ENCODE peak calls at places on chromosome 11, in eight cellular contexts. G, S, W, M, P, D, O and B are unnamed samples. For H3K9me3, the result is how much of the 10 kb centered on the place peaks cover.

GRCh38 chr11:57787920-57788716 is 26.5 kb downstream of the CTNND1 start:
- DNase-seq in G (peak), S (no peak), W (no peak), M (no peak), P (no peak), D (no peak), O (no peak), B (peak)

GRCh38 chr11:105799728-105800462 is 190.0 kb downstream of the GRIA4 start:
- DNase-seq in G (no peak), S (no peak), W (no peak), M (no peak), P (no peak), D (no peak), O (no peak), B (no peak)

GRCh38 chr11:122108192-122108799 is 7.7 kb downstream of the BLID start:
- DNase-seq in G (peak), S (peak), W (no peak), M (no peak), P (no peak), D (no peak), O (no peak), B (no peak)

GRCh38 chr11:353315-353857 is 15.9 kb upstream of the B4GALNT4 start:
- DNase-seq in G (peak), S (peak), W (peak), M (peak), P (no peak), D (peak), O (peak), B (no peak)

GRCh38 chr11:93648168-93648567 is 13.3 kb upstream of the CEP295 start:
- DNase-seq in G (no peak), S (peak), W (no peak), M (no peak), P (no peak), D (peak), O (no peak), B (no peak)

GRCh38 chr11:390175-390574 is 3.8 kb upstream of the PKP3 start:
- DNase-seq in G (peak), S (no peak), W (no peak), M (no peak), P (no peak), D (no peak), O (peak), B (no peak)

GRCh38 chr11:117942255-117942654 is 13.1 kb upstream of the TMPRSS13 start:
- DNase-seq in G (no peak), S (no peak), W (no peak), M (no peak), P (no peak), D (no peak), O (no peak), B (no peak)

GRCh38 chr11:77269484-77270123 is 31.9 kb downstream of the GDPD4 start:
- DNase-seq in G (no peak), S (no peak), W (no peak), M (no peak), P (no peak), D (peak), O (no peak), B (no peak)

GRCh38 chr11:60625262-60625661 is 74.2 kb upstream of the MS4A8 start:
- DNase-seq in G (peak), S (peak), W (no peak), M (no peak), P (no peak), D (peak), O (no peak), B (no peak)

GRCh38 chr11:125239585-125240331 is 75.2 kb downstream of the PKNOX2 start:
- DNase-seq in G (peak), S (no peak), W (no peak), M (no peak), P (no peak), D (no peak), O (no peak), B (no peak)

GRCh38 chr11:68412593-68413475 is 47.7 kb upstream of the PPP6R3 start:
- DNase-seq in G (no peak), S (no peak), W (peak), M (peak), P (no peak), D (peak), O (no peak), B (no peak)

GRCh38 chr11:71206186-71206585 is 46.2 kb downstream of the SHANK2 start:
- DNase-seq in G (no peak), S (peak), W (no peak), M (peak), P (no peak), D (no peak), O (peak), B (peak)

GRCh38 chr11:10856689-10857603 is 907 bp downstream of the ZBED5 start:
- DNase-seq in G (peak), S (peak), W (peak), M (peak), P (no peak), D (peak), O (peak), B (no peak)

GRCh38 chr11:92384316-92384715 is 159.7 kb downstream of the FAT3 start:
- DNase-seq in G (no peak), S (no peak), W (no peak), M (no peak), P (no peak), D (peak), O (no peak), B (no peak)

GRCh38 chr11:22582011-22582410 is 43.6 kb downstream of the FANCF start:
- DNase-seq in G (no peak), S (no peak), W (no peak), M (no peak), P (no peak), D (no peak), O (no peak), B (no peak)

GRCh38 chr11:44400431-44400830 is 90.5 kb upstream of the ALX4 start:
- DNase-seq in G (no peak), S (no peak), W (no peak), M (no peak), P (no peak), D (no peak), O (no peak), B (no peak)

GRCh38 chr11:623999-624704 is 603 bp downstream of the CDHR5 start:
- DNase-seq in G (peak), S (peak), W (no peak), M (peak), P (no peak), D (no peak), O (peak), B (no peak)

GRCh38 chr11:2933376-2934056 is 4.3 kb upstream of the PHLDA2 start:
- DNase-seq in G (peak), S (no peak), W (peak), M (peak), P (no peak), D (peak), O (peak), B (peak)

GRCh38 chr11:126879516-126879915 is 121.1 kb downstream of the KIRREL3 start:
- DNase-seq in G (no peak), S (no peak), W (no peak), M (no peak), P (no peak), D (no peak), O (no peak), B (no peak)

GRCh38 chr11:34788642-34789041 is 127.5 kb downstream of the APIP start:
- DNase-seq in G (no peak), S (no peak), W (no peak), M (no peak), P (no peak), D (no peak), O (no peak), B (no peak)

GRCh38 chr11:26949846-26950245 is 44.1 kb upstream of the FIBIN start:
- DNase-seq in G (no peak), S (no peak), W (no peak), M (no peak), P (no peak), D (peak), O (no peak), B (no peak)

GRCh38 chr11:9901931-9902330 is 238.1 kb downstream of the SWAP70 start:
- DNase-seq in G (no peak), S (peak), W (no peak), M (no peak), P (no peak), D (no peak), O (no peak), B (no peak)

GRCh38 chr11:110128161-110128560 is 35.0 kb downstream of the ZC3H12C start:
- DNase-seq in G (peak), S (no peak), W (no peak), M (no peak), P (no peak), D (peak), O (no peak), B (no peak)

GRCh38 chr11:76835928-76836612 is 24.6 kb upstream of the ACER3 start:
- DNase-seq in G (no peak), S (peak), W (peak), M (no peak), P (no peak), D (peak), O (peak), B (no peak)

GRCh38 chr11:1148752-1149180 is 9.0 kb upstream of the MUC5AC start:
- DNase-seq in G (no peak), S (peak), W (no peak), M (no peak), P (no peak), D (no peak), O (peak), B (peak)

GRCh38 chr11:16966633-16967346 is 47.4 kb downstream of the PLEKHA7 start:
- DNase-seq in G (no peak), S (peak), W (no peak), M (no peak), P (no peak), D (no peak), O (peak), B (no peak)

GRCh38 chr11:17719028-17719939 is at the start of gene MYOD1:
- DNase-seq in G (peak), S (no peak), W (no peak), M (no peak), P (no peak), D (peak), O (no peak), B (no peak)

GRCh38 chr11:108432783-108433182 is 34.5 kb downstream of the C11orf65 start:
- DNase-seq in G (no peak), S (no peak), W (no peak), M (no peak), P (no peak), D (peak), O (no peak), B (no peak)

GRCh38 chr11:73521621-73522020 is 76.3 kb downstream of the FAM168A start:
- DNase-seq in G (no peak), S (no peak), W (no peak), M (no peak), P (no peak), D (peak), O (no peak), B (no peak)

DNA sequence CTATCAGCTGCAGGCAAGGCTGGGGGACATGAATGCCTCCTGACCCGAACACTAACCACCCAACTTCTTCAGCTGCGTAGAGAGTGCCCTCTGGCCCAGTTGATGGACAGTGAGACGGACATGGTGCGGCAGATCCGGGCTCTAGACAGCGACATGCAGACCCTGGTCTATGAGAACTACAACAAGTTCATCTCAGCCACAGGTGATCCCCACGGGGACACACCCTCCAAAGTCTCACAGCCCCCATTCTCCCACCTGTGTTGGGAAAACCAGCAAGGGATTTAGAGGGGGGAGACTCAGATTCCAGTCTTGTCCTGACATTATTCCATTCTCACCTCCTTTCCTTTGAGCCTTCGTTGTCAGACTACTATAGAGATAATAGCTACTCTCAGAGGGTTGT is 912 bp downstream of the VPS51 start:
- DNase-seq in G (no peak), S (no peak), W (no peak), M (no peak), P (no peak), D (no peak), O (no peak), B (no peak)
- H3K27ac ChIP-seq in G (no peak), S (peak), W (peak), M (peak), P (peak), D (peak), O (peak), B (peak)

GRCh38 chr11:50214376-50214775 is 181.7 kb downstream of the OR4C45 start:
- DNase-seq in G (no peak), S (no peak), W (no peak), M (no peak), P (no peak), D (no peak), O (no peak), B (no peak)
- H3K9me3 ChIP-seq in G (half or more), S (under half), W (under half), M (under half), P (under half), D (under half), O (under half), B (under half)

DNA sequence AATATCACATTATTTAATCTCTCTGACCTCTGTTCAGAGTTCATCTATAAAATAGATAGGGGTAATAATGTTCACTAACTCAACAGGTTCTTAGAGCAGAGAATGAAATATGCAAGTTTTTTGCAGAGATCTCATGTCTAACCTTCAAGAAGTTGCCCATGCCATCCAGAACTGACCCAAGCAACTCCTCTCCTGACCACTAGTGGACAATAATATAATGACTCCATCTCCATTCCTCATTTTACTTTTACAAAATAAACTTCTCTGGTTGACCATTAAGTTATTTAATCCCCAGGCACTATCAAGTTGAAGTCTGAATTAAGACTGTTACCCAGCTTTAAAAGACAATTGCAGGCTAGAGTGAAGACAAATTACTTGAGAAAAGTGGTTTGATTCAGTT is 382.6 kb downstream of the KCNA4 start:
- DNase-seq in G (no peak), S (no peak), W (no peak), M (no peak), P (no peak), D (no peak), O (no peak), B (no peak)
- TF ChIP-seq CTCF in G (peak), S (peak), W (peak), M (no peak), P (no peak), D (no peak), O (no peak), B (no peak)

DNA sequence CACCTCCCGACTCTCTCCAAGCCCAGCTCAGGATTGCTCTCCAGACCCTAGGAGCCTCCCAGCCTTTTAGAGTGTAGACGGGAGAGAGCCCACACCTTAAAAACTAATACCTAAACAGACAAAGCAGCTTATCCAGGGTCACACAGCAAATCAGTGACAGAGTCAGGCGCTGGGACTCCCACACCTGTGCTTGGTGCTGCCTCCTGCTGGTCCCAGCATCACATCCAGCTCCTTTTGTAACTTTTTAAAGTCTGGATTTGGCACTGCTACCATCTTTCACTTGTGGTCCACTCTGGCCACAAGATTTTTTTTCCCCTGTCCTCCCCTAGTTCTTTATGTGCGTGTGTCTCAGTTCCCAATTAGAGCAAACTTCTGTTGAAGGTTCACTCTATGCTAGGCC is 4.7 kb downstream of the ANO1 start:
- DNase-seq in G (peak), S (no peak), W (no peak), M (no peak), P (no peak), D (no peak), O (no peak), B (peak)
- H3K27ac ChIP-seq in G (no peak), S (no peak), W (no peak), M (no peak), P (no peak), D (no peak), O (no peak), B (no peak)

GRCh38 chr11:65505434-65506315 is 6.8 kb downstream of the MALAT1 start:
- DNase-seq in G (peak), S (no peak), W (no peak), M (no peak), P (no peak), D (peak), O (no peak), B (no peak)

GRCh38 chr11:65504671-65505433 is 6.0 kb downstream of the MALAT1 start:
- DNase-seq in G (peak), S (no peak), W (no peak), M (no peak), P (no peak), D (peak), O (no peak), B (no peak)

GRCh38 chr11:65506770-65507485 is 8.1 kb downstream of the MALAT1 start:
- DNase-seq in G (peak), S (peak), W (peak), M (no peak), P (no peak), D (no peak), O (peak), B (no peak)

GRCh38 chr11:65503923-65504670 is 5.3 kb downstream of the MALAT1 start:
- DNase-seq in G (peak), S (peak), W (no peak), M (no peak), P (no peak), D (peak), O (no peak), B (no peak)

DNA sequence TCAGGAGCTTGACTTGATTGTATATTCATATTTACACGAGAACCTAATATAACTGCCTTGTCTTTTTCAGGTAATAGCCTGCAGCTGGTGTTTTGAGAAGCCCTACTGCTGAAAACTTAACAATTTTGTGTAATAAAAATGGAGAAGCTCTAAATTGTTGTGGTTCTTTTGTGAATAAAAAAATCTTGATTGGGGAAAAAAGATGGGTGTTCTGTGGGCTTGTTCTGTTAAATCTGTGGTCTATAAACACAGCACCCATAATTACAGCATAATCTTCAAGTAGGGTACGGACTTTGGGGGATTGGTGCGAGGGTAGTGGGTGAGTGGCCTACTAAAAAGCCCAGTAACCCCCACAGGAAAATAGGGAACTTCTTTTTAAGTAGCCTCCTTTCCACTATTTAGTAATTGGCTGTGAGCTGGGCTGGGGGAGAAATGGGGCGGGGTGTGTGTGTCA is 7.5 kb downstream of the MALAT1 start:
- DNase-seq in G (no peak), S (no peak), W (no peak), M (no peak), P (no peak), D (no peak), O (no peak), B (no peak)
- H3K9me3 ChIP-seq in G (under half), S (under half), W (under half), M (under half), P (under half), D (under half), O (under half), B (under half)

GRCh38 chr11:79440451-79441158 is at the start of gene TENM4:
- DNase-seq in G (peak), S (peak), W (peak), M (no peak), P (no peak), D (peak), O (peak), B (peak)
- TF ChIP-seq CTCF in G (peak), S (peak), W (peak), M (no peak), P (peak), D (no peak), O (no peak), B (no peak)

GRCh38 chr11:64238076-64238475 is 2.8 kb upstream of the FKBP2 start:
- DNase-seq in G (no peak), S (no peak), W (no peak), M (no peak), P (no peak), D (no peak), O (peak), B (no peak)

GRCh38 chr11:64234840-64235379 is 526 bp downstream of the VEGFB start:
- DNase-seq in G (peak), S (peak), W (peak), M (no peak), P (no peak), D (no peak), O (peak), B (peak)

GRCh38 chr11:64233913-64234839 is at the start of gene VEGFB:
- DNase-seq in G (peak), S (peak), W (peak), M (peak), P (no peak), D (peak), O (peak), B (peak)

GRCh38 chr11:64237484-64237951 is 3.1 kb downstream of the VEGFB start:
- DNase-seq in G (no peak), S (peak), W (no peak), M (peak), P (no peak), D (no peak), O (peak), B (peak)

DNA sequence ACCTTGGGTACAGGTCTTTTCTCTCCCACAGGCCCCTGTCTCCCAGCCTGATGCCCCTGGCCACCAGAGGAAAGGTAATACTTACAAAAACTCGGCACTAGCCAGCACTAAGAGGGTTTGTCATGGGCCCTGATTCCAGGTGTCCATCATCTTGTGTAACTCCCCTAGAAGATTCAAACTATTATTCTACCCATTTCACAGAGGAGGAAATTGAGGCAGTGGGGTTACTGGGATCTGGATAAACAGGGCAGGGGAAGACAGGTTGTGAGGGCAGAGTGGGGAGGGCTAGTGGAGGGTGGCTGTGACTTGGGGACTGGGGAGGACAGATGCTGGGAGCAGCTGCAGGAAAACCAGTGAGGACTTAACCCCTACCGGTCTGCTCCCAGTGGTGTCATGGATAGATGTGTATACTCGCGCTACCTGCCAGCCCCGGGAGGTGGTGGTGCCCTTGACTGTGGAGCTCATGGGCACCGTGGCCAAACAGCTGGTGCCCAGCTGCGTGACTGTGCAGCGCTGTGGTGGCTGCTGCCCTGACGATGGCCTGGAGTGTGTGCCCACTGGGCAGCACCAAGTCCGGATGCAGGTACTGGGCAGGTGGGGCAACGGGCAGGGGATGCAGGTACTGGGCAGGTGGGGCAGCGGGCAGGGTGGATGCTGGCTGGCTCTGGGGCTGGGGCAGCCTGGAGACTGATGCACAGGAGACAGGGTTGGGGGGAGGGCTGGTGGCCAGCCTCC is 1.2 kb downstream of the VEGFB start:
- DNase-seq in G (no peak), S (no peak), W (no peak), M (peak), P (no peak), D (no peak), O (peak), B (no peak)
- H3K27ac ChIP-seq in G (no peak), S (no peak), W (peak), M (no peak), P (peak), D (no peak), O (peak), B (peak)

DNA sequence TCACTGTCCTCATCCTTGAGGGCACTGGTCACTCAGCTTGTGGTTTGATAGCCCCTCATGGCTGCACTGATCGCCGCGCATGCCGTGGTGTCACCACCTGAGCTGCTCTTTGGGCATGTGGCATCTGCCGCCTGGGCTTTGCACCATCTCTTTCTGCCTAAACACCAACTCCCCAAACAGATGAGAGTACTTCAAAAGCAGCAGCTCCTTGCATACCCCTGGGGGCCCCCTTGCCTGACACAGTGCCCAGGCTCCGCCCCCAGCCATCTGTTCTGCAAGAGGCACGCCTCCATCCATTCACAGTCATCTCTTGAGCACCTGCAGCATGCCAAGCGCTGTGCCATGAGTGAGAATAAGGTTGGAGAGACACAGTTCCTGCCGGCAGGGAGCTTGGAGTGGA is 104.5 kb upstream of the B3GAT1 start:
- DNase-seq in G (peak), S (no peak), W (no peak), M (peak), P (no peak), D (no peak), O (peak), B (peak)
- H3K9me3 ChIP-seq in G (under half), S (under half), W (under half), M (under half), P (under half), D (under half), O (under half), B (under half)